ENCODE peak calls at places on chromosomes 11 and 22, in ten cellular contexts. M is esophagus squamous epithelium; O is mammary epithelial cell; F is choroid plexus epithelial cell; V is astrocyte of the spinal cord; J is AG09319; G is CD8-positive, alpha-beta T cell; E is PC-3; Z is AG04450; I is hepatocyte. R is an unnamed sample.

GRCh38 chr22:44181033-44181911 is 547 bp downstream of the PARVG start:
- DNase-seq in M (no peak), O (no peak), F (no peak), V (no peak), J (no peak), G (peak; percentile 53), E (peak; percentile 3), Z (no peak), I (no peak), R (no peak)

GRCh38 chr22:19825016-19825339 is 29.7 kb downstream of the GNB1L start:
- DNase-seq in M (no peak), O (no peak), F (no peak), V (no peak), J (no peak), G (no peak), E (no peak), Z (no peak), I (peak; percentile 2), R (no peak)

GRCh38 chr11:120707663-120708062 is 196.1 kb downstream of the GRIK4 start:
- DNase-seq in M (no peak), O (no peak), F (no peak), V (no peak), J (no peak), G (no peak), E (no peak), Z (no peak), I (no peak), R (no peak)

GRCh38 chr11:103368151-103368550 is 258.9 kb downstream of the DYNC2H1 start:
- DNase-seq in M (no peak), O (no peak), F (no peak), V (no peak), J (no peak), G (no peak), E (no peak), Z (no peak), I (no peak), R (no peak)

GRCh38 chr11:10633261-10633660 is 60.3 kb downstream of the IRAG1 start:
- DNase-seq in M (no peak), O (no peak), F (no peak), V (no peak), J (no peak), G (no peak), E (peak; percentile 56), Z (no peak), I (no peak), R (peak; percentile 36)

GRCh38 chr11:3153291-3153861 is 11.7 kb downstream of the OSBPL5 start:
- DNase-seq in M (no peak), O (no peak), F (peak; percentile 88), V (peak; percentile 95), J (peak; percentile 41), G (no peak), E (no peak), Z (peak; percentile 70), I (peak; percentile 38), R (no peak)

GRCh38 chr11:67439321-67440228 is 2.1 kb upstream of the PTPRCAP start:
- DNase-seq in M (no peak), O (no peak), F (no peak), V (peak; percentile 10), J (no peak), G (no peak), E (peak; percentile 36), Z (no peak), I (no peak), R (peak; percentile 51)

GRCh38 chr11:75468534-75469340 is 35.7 kb upstream of the KLHL35 start:
- DNase-seq in M (no peak), O (no peak), F (peak; percentile 93), V (peak; percentile 79), J (peak; percentile 34), G (no peak), E (no peak), Z (peak; percentile 63), I (no peak), R (no peak)

GRCh38 chr22:24091551-24092420 is 80.7 kb downstream of the CABIN1 start:
- DNase-seq in M (no peak), O (no peak), F (no peak), V (no peak), J (no peak), G (no peak), E (no peak), Z (no peak), I (no peak), R (no peak)

GRCh38 chr22:24094966-24095365 is 83.9 kb downstream of the CABIN1 start:
- DNase-seq in M (no peak), O (no peak), F (no peak), V (no peak), J (no peak), G (no peak), E (no peak), Z (no peak), I (no peak), R (no peak)

GRCh38 chr22:24096401-24097115 is 84.7 kb upstream of the SUSD2 start:
- DNase-seq in M (no peak), O (no peak), F (no peak), V (no peak), J (no peak), G (no peak), E (no peak), Z (no peak), I (no peak), R (no peak)

GRCh38 chr22:24095816-24096215 is 84.7 kb downstream of the CABIN1 start:
- DNase-seq in M (no peak), O (no peak), F (no peak), V (no peak), J (no peak), G (no peak), E (no peak), Z (no peak), I (no peak), R (no peak)

GRCh38 chr22:24093855-24094254 is 82.8 kb downstream of the CABIN1 start:
- DNase-seq in M (no peak), O (no peak), F (no peak), V (no peak), J (no peak), G (no peak), E (no peak), Z (no peak), I (no peak), R (no peak)
- TF ChIP-seq CTCF in M (no peak), O (peak; percentile 3), F (no peak), V (no peak), J (no peak), G (no peak), E (no peak), Z (no peak), I (no peak), R (no peak)

GRCh38 chr11:819129-819931 is 616 bp downstream of the PNPLA2 start:
- DNase-seq in M (peak; percentile 62), O (peak; percentile 81), F (peak; percentile 84), V (peak; percentile 83), J (peak; percentile 56), G (peak; percentile 92), E (peak; percentile 80), Z (peak; percentile 48), I (peak; percentile 97), R (peak; percentile 89)
- TF ChIP-seq CTCF in M (peak; percentile 11), O (peak; percentile 20), F (no peak), V (no peak), J (no peak), G (no peak), E (no peak), Z (peak; percentile 10), I (no peak), R (no peak)

DNA sequence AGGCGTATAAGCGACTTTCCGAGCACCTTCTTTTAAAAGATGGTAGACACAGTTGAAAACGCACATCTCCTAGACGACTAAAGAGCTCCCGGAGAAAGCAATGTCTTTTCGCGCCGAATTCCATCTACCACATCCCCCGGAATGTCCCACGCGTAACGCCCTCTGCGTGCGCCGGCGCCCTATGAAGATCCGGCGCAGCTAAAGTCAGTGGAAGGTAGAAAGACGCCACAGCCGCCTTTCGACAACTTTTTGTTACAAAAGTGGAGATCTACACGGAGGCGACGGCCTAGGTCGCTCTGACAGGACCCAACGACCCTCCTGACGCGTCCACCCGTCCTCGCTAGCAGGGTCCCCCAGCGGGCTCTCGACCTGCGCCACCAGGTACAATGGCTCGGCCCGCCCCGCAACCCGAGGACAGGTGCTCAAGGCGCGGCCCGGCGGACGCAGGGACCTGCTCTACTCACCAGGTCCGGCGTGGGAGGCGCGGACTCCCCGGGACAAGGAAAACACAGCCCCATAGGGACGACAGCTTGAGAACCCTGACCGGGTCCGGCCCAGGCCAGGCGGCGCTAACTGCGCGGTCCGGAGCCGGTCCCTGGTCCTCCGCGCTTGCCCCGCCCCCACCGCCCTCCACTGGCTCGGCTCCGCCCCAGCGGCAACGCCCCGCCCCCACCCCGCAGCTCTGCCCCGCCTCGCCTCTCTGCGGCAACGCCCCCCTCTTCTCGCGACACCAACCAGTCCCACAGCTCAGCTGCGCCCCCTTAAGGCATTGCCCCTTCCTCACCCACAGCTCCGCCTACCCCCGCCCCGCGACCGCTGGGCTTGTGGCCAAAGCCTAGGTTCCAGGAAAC is at the start of gene SVIP:
- DNase-seq in M (peak; percentile 84), O (peak; percentile 85), F (peak; percentile 94), V (peak; percentile 89), J (peak; percentile 61), G (peak; percentile 92), E (peak; percentile 93), Z (peak; percentile 72), I (peak; percentile 96), R (peak; percentile 92)
- TF ChIP-seq CTCF in M (peak; percentile 22), O (peak; percentile 72), F (peak; percentile 73), V (peak; percentile 81), J (peak; percentile 70), G (peak; percentile 64), E (peak; percentile 60), Z (peak; percentile 74), I (peak; percentile 70), R (peak; percentile 45)

GRCh38 chr22:49183826-49184216 is 643.9 kb downstream of the BRD1 start:
- DNase-seq in M (no peak), O (no peak), F (no peak), V (no peak), J (no peak), G (no peak), E (no peak), Z (no peak), I (no peak), R (no peak)

GRCh38 chr22:49181431-49181830 is 646.2 kb downstream of the BRD1 start:
- DNase-seq in M (no peak), O (no peak), F (no peak), V (no peak), J (no peak), G (no peak), E (no peak), Z (no peak), I (no peak), R (no peak)

GRCh38 chr22:49181942-49182341 is 645.7 kb downstream of the BRD1 start:
- DNase-seq in M (no peak), O (no peak), F (no peak), V (no peak), J (no peak), G (no peak), E (no peak), Z (no peak), I (no peak), R (no peak)

GRCh38 chr22:49183208-49183825 is 644.4 kb downstream of the BRD1 start:
- DNase-seq in M (no peak), O (no peak), F (no peak), V (no peak), J (no peak), G (no peak), E (no peak), Z (no peak), I (no peak), R (no peak)

DNA sequence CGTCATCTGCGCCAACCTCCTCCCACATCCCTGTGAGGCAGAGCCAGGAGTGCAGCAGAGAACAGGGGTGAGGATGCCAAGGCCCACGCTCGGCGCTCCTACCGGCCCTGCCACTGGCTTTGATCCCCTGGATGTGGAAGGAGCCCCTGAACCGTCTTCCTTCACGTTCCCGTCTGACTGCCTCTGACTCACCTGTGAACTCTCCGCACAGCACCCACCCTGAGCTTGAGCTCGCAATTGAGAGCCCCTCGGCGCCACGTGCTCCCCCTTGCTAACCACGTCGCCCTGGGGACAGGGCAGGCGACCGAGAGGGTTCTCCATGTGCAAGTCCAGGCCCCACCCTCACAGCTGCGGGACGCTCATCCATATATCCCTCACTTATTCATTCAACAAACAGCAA is 645.3 kb downstream of the BRD1 start:
- DNase-seq in M (no peak), O (no peak), F (no peak), V (no peak), J (no peak), G (no peak), E (no peak), Z (no peak), I (no peak), R (no peak)
- TF ChIP-seq CTCF in M (no peak), O (no peak), F (no peak), V (no peak), J (no peak), G (no peak), E (no peak), Z (no peak), I (no peak), R (no peak)

R was measured in MCF 10A.